ENCODE peak calls at places on chromosome 2, in five cellular contexts. One of them, this sample, is unnamed.

GRCh38 chr2:71782323-71782722 is 329.0 kb downstream of the DYSF start:
- DNase-seq in stimulated activated CD4-positive, alpha-beta T cell treated with anti-CD3 and anti-CD28 coated beads, Interleukin-1b, Interleukin-23, amount 100 ng/mL, for 1 hour: no peak
- DNase-seq in activated CD8-positive, alpha-beta memory T cell treated with anti-CD3 and anti-CD28 coated beads, Interleukin-2, amount 50 U/mL, for 48 hours: no peak
- DNase-seq in foreskin melanocyte: no peak
- DNase-seq in activated naive CD4-positive, alpha-beta T cell treated with anti-CD3 and anti-CD28 coated beads, Interleukin-2, amount 10 ng/mL, durations not matched to agents 7 days and 5 days: no peak
- DNase-seq in this sample: no peak

GRCh38 chr2:179264238-179265081 is at the start of gene SESTD1:
- DNase-seq in foreskin melanocyte: no peak
- DNase-seq in activated naive CD4-positive, alpha-beta T cell treated with anti-CD3 and anti-CD28 coated beads, Interleukin-2, amount 10 ng/mL, durations not matched to agents 7 days and 5 days: peak; percentile 72
- DNase-seq in activated CD8-positive, alpha-beta memory T cell treated with anti-CD3 and anti-CD28 coated beads, Interleukin-2, amount 50 U/mL, for 48 hours: peak; percentile 76
- DNase-seq in stimulated activated CD4-positive, alpha-beta T cell treated with anti-CD3 and anti-CD28 coated beads, Interleukin-1b, Interleukin-23, amount 100 ng/mL, for 1 hour: no peak
- DNase-seq in this sample: no peak

GRCh38 chr2:129779783-129780182 is 199.7 kb upstream of the RAB6C start:
- DNase-seq in activated naive CD4-positive, alpha-beta T cell treated with anti-CD3 and anti-CD28 coated beads, Interleukin-2, amount 10 ng/mL, durations not matched to agents 7 days and 5 days: no peak
- DNase-seq in activated CD8-positive, alpha-beta memory T cell treated with anti-CD3 and anti-CD28 coated beads, Interleukin-2, amount 50 U/mL, for 48 hours: no peak
- DNase-seq in foreskin melanocyte: no peak
- DNase-seq in stimulated activated CD4-positive, alpha-beta T cell treated with anti-CD3 and anti-CD28 coated beads, Interleukin-1b, Interleukin-23, amount 100 ng/mL, for 1 hour: no peak
- DNase-seq in this sample: no peak

GRCh38 chr2:96225016-96225533 is 16.4 kb upstream of the STARD7 start:
- DNase-seq in activated CD8-positive, alpha-beta memory T cell treated with anti-CD3 and anti-CD28 coated beads, Interleukin-2, amount 50 U/mL, for 48 hours: no peak
- DNase-seq in foreskin melanocyte: no peak
- DNase-seq in stimulated activated CD4-positive, alpha-beta T cell treated with anti-CD3 and anti-CD28 coated beads, Interleukin-1b, Interleukin-23, amount 100 ng/mL, for 1 hour: no peak
- DNase-seq in activated naive CD4-positive, alpha-beta T cell treated with anti-CD3 and anti-CD28 coated beads, Interleukin-2, amount 10 ng/mL, durations not matched to agents 7 days and 5 days: no peak
- DNase-seq in this sample: no peak

GRCh38 chr2:106085441-106085911 is 108.6 kb downstream of the UXS1 start:
- DNase-seq in activated CD8-positive, alpha-beta memory T cell treated with anti-CD3 and anti-CD28 coated beads, Interleukin-2, amount 50 U/mL, for 48 hours: peak; percentile 60
- DNase-seq in stimulated activated CD4-positive, alpha-beta T cell treated with anti-CD3 and anti-CD28 coated beads, Interleukin-1b, Interleukin-23, amount 100 ng/mL, for 1 hour: no peak
- DNase-seq in activated naive CD4-positive, alpha-beta T cell treated with anti-CD3 and anti-CD28 coated beads, Interleukin-2, amount 10 ng/mL, durations not matched to agents 7 days and 5 days: peak; percentile 77
- DNase-seq in foreskin melanocyte: no peak
- DNase-seq in this sample: no peak

GRCh38 chr2:11698009-11698922 is 28.3 kb upstream of the NTSR2 start:
- DNase-seq in stimulated activated CD4-positive, alpha-beta T cell treated with anti-CD3 and anti-CD28 coated beads, Interleukin-1b, Interleukin-23, amount 100 ng/mL, for 1 hour: no peak
- DNase-seq in activated CD8-positive, alpha-beta memory T cell treated with anti-CD3 and anti-CD28 coated beads, Interleukin-2, amount 50 U/mL, for 48 hours: no peak
- DNase-seq in activated naive CD4-positive, alpha-beta T cell treated with anti-CD3 and anti-CD28 coated beads, Interleukin-2, amount 10 ng/mL, durations not matched to agents 7 days and 5 days: no peak
- DNase-seq in foreskin melanocyte: no peak
- DNase-seq in this sample: no peak

GRCh38 chr2:100941646-100942240 is 60.3 kb upstream of the RPL31 start:
- DNase-seq in activated CD8-positive, alpha-beta memory T cell treated with anti-CD3 and anti-CD28 coated beads, Interleukin-2, amount 50 U/mL, for 48 hours: no peak
- DNase-seq in foreskin melanocyte: no peak
- DNase-seq in stimulated activated CD4-positive, alpha-beta T cell treated with anti-CD3 and anti-CD28 coated beads, Interleukin-1b, Interleukin-23, amount 100 ng/mL, for 1 hour: no peak
- DNase-seq in activated naive CD4-positive, alpha-beta T cell treated with anti-CD3 and anti-CD28 coated beads, Interleukin-2, amount 10 ng/mL, durations not matched to agents 7 days and 5 days: no peak
- DNase-seq in this sample: no peak

GRCh38 chr2:241111443-241111810 is 9.3 kb upstream of the MTERF4 start:
- DNase-seq in foreskin melanocyte: no peak
- DNase-seq in activated CD8-positive, alpha-beta memory T cell treated with anti-CD3 and anti-CD28 coated beads, Interleukin-2, amount 50 U/mL, for 48 hours: peak; percentile 65
- DNase-seq in stimulated activated CD4-positive, alpha-beta T cell treated with anti-CD3 and anti-CD28 coated beads, Interleukin-1b, Interleukin-23, amount 100 ng/mL, for 1 hour: no peak
- DNase-seq in activated naive CD4-positive, alpha-beta T cell treated with anti-CD3 and anti-CD28 coated beads, Interleukin-2, amount 10 ng/mL, durations not matched to agents 7 days and 5 days: peak; percentile 19
- DNase-seq in this sample: no peak

GRCh38 chr2:210562136-210563080 is 6.0 kb downstream of the CPS1 start:
- DNase-seq in activated CD8-positive, alpha-beta memory T cell treated with anti-CD3 and anti-CD28 coated beads, Interleukin-2, amount 50 U/mL, for 48 hours: no peak
- DNase-seq in stimulated activated CD4-positive, alpha-beta T cell treated with anti-CD3 and anti-CD28 coated beads, Interleukin-1b, Interleukin-23, amount 100 ng/mL, for 1 hour: no peak
- DNase-seq in activated naive CD4-positive, alpha-beta T cell treated with anti-CD3 and anti-CD28 coated beads, Interleukin-2, amount 10 ng/mL, durations not matched to agents 7 days and 5 days: no peak
- DNase-seq in foreskin melanocyte: no peak
- DNase-seq in this sample: no peak

GRCh38 chr2:146734042-146734715 is 1110.7 kb upstream of the ACVR2A start:
- DNase-seq in foreskin melanocyte: peak; percentile 30
- DNase-seq in activated naive CD4-positive, alpha-beta T cell treated with anti-CD3 and anti-CD28 coated beads, Interleukin-2, amount 10 ng/mL, durations not matched to agents 7 days and 5 days: no peak
- DNase-seq in activated CD8-positive, alpha-beta memory T cell treated with anti-CD3 and anti-CD28 coated beads, Interleukin-2, amount 50 U/mL, for 48 hours: no peak
- DNase-seq in stimulated activated CD4-positive, alpha-beta T cell treated with anti-CD3 and anti-CD28 coated beads, Interleukin-1b, Interleukin-23, amount 100 ng/mL, for 1 hour: no peak
- DNase-seq in this sample: no peak

GRCh38 chr2:181949047-181949446 is 36.6 kb upstream of the PPP1R1C start:
- DNase-seq in activated CD8-positive, alpha-beta memory T cell treated with anti-CD3 and anti-CD28 coated beads, Interleukin-2, amount 50 U/mL, for 48 hours: no peak
- DNase-seq in activated naive CD4-positive, alpha-beta T cell treated with anti-CD3 and anti-CD28 coated beads, Interleukin-2, amount 10 ng/mL, durations not matched to agents 7 days and 5 days: no peak
- DNase-seq in foreskin melanocyte: no peak
- DNase-seq in stimulated activated CD4-positive, alpha-beta T cell treated with anti-CD3 and anti-CD28 coated beads, Interleukin-1b, Interleukin-23, amount 100 ng/mL, for 1 hour: no peak
- DNase-seq in this sample: no peak

GRCh38 chr2:38376346-38376682 is 759 bp downstream of the ATL2 start:
- DNase-seq in activated naive CD4-positive, alpha-beta T cell treated with anti-CD3 and anti-CD28 coated beads, Interleukin-2, amount 10 ng/mL, durations not matched to agents 7 days and 5 days: no peak
- DNase-seq in activated CD8-positive, alpha-beta memory T cell treated with anti-CD3 and anti-CD28 coated beads, Interleukin-2, amount 50 U/mL, for 48 hours: peak; percentile 79
- DNase-seq in foreskin melanocyte: peak; percentile 51
- DNase-seq in stimulated activated CD4-positive, alpha-beta T cell treated with anti-CD3 and anti-CD28 coated beads, Interleukin-1b, Interleukin-23, amount 100 ng/mL, for 1 hour: no peak
- DNase-seq in this sample: no peak

GRCh38 chr2:52269696-52270485 is 1238.0 kb upstream of the NRXN1 start:
- DNase-seq in activated naive CD4-positive, alpha-beta T cell treated with anti-CD3 and anti-CD28 coated beads, Interleukin-2, amount 10 ng/mL, durations not matched to agents 7 days and 5 days: no peak
- DNase-seq in stimulated activated CD4-positive, alpha-beta T cell treated with anti-CD3 and anti-CD28 coated beads, Interleukin-1b, Interleukin-23, amount 100 ng/mL, for 1 hour: no peak
- DNase-seq in foreskin melanocyte: no peak
- DNase-seq in activated CD8-positive, alpha-beta memory T cell treated with anti-CD3 and anti-CD28 coated beads, Interleukin-2, amount 50 U/mL, for 48 hours: no peak
- DNase-seq in this sample: no peak

GRCh38 chr2:127321306-127321705 is 27.4 kb upstream of the ERCC3 start:
- DNase-seq in stimulated activated CD4-positive, alpha-beta T cell treated with anti-CD3 and anti-CD28 coated beads, Interleukin-1b, Interleukin-23, amount 100 ng/mL, for 1 hour: no peak
- DNase-seq in foreskin melanocyte: no peak
- DNase-seq in activated CD8-positive, alpha-beta memory T cell treated with anti-CD3 and anti-CD28 coated beads, Interleukin-2, amount 50 U/mL, for 48 hours: no peak
- DNase-seq in activated naive CD4-positive, alpha-beta T cell treated with anti-CD3 and anti-CD28 coated beads, Interleukin-2, amount 10 ng/mL, durations not matched to agents 7 days and 5 days: no peak
- DNase-seq in this sample: no peak

GRCh38 chr2:178101321-178102079 is 10.7 kb upstream of the RBM45 start:
- DNase-seq in activated naive CD4-positive, alpha-beta T cell treated with anti-CD3 and anti-CD28 coated beads, Interleukin-2, amount 10 ng/mL, durations not matched to agents 7 days and 5 days: no peak
- DNase-seq in foreskin melanocyte: peak; percentile 38
- DNase-seq in activated CD8-positive, alpha-beta memory T cell treated with anti-CD3 and anti-CD28 coated beads, Interleukin-2, amount 50 U/mL, for 48 hours: no peak
- DNase-seq in stimulated activated CD4-positive, alpha-beta T cell treated with anti-CD3 and anti-CD28 coated beads, Interleukin-1b, Interleukin-23, amount 100 ng/mL, for 1 hour: no peak
- DNase-seq in this sample: no peak

This sample was measured in cerebellar nuclear complex.